ENCODE peak calls at places on chromosomes 4 and X, in five cellular contexts. O is ovary, R is OCI-LY7, S is fibroblast of the aortic adventitia, W is astrocyte of the spinal cord. F is an unnamed sample.

GRCh38 chr4:122692641-122693520 is 39.6 kb upstream of the BBS12 start:
- DNase-seq in O (no peak), R (no peak), S (peak; percentile 44), W (peak; percentile 22), F (no peak)

GRCh38 chr4:74623041-74623440 is 171.3 kb downstream of the BTC start:
- DNase-seq in O (no peak), R (peak; percentile 31), S (peak; percentile 32), W (no peak), F (peak; percentile 72)

GRCh38 chr4:76651616-76652015 is 216.6 kb downstream of the SHROOM3 start:
- DNase-seq in O (no peak), R (no peak), S (no peak), W (no peak), F (peak; percentile 53)

GRCh38 chrX:45479835-45480422 is 279.3 kb upstream of the DIPK2B start:
- DNase-seq in O (no peak), R (no peak), S (peak; percentile 85), W (peak; percentile 87), F (peak; percentile 95)

GRCh38 chrX:40877869-40878268 is 142.5 kb upstream of the MED14 start:
- DNase-seq in O (no peak), R (peak; percentile 17), S (peak; percentile 59), W (peak; percentile 32), F (peak; percentile 57)

GRCh38 chr4:51842167-51842553 is 793 bp upstream of the DCUN1D4 start:
- DNase-seq in O (no peak), R (no peak), S (peak; percentile 45), W (no peak), F (peak; percentile 28)

GRCh38 chr4:62771656-62772557 is 1571.8 kb downstream of the ADGRL3 start:
- DNase-seq in O (no peak), R (no peak), S (no peak), W (no peak), F (no peak)

GRCh38 chr4:46274717-46275116 is 115.2 kb downstream of the GABRA2 start:
- DNase-seq in O (no peak), R (peak; percentile 1), S (no peak), W (peak; percentile 1), F (peak; percentile 11)

GRCh38 chr4:3710451-3711182 is 55.6 kb upstream of the ADRA2C start:
- DNase-seq in O (no peak), R (no peak), S (no peak), W (no peak), F (no peak)

GRCh38 chr4:180296036-180296599 is 1947.1 kb upstream of the TENM3 start:
- DNase-seq in O (no peak), R (no peak), S (no peak), W (no peak), F (no peak)

GRCh38 chr4:56260320-56260719 is 127.0 kb downstream of the AASDH start:
- DNase-seq in O (no peak), R (no peak), S (no peak), W (no peak), F (no peak)

GRCh38 chrX:101078716-101079115 is at the start of gene TMEM35A:
- DNase-seq in O (peak; percentile 13), R (no peak), S (peak; percentile 44), W (peak; percentile 16), F (peak; percentile 27)

GRCh38 chrX:14039344-14039743 is 9.7 kb upstream of the GEMIN8 start:
- DNase-seq in O (no peak), R (peak; percentile 59), S (peak; percentile 64), W (peak; percentile 50), F (peak; percentile 60)

GRCh38 chr4:118327554-118328241 is 25.1 kb downstream of the PRSS12 start:
- DNase-seq in O (no peak), R (no peak), S (peak; percentile 64), W (no peak), F (peak; percentile 68)

GRCh38 chrX:19343462-19344206 is at the start of gene PDHA1:
- DNase-seq in O (peak; percentile 91), R (peak; percentile 93), S (peak; percentile 88), W (peak; percentile 92), F (peak; percentile 87)

GRCh38 chrX:19344661-19345060 is 934 bp downstream of the PDHA1 start:
- DNase-seq in O (no peak), R (peak; percentile 11), S (no peak), W (no peak), F (no peak)

GRCh38 chrX:19344207-19344534 is 444 bp downstream of the PDHA1 start:
- DNase-seq in O (no peak), R (no peak), S (no peak), W (no peak), F (no peak)

GRCh38 chrX:19343085-19343461 is 654 bp upstream of the PDHA1 start:
- DNase-seq in O (no peak), R (no peak), S (no peak), W (no peak), F (no peak)

DNA sequence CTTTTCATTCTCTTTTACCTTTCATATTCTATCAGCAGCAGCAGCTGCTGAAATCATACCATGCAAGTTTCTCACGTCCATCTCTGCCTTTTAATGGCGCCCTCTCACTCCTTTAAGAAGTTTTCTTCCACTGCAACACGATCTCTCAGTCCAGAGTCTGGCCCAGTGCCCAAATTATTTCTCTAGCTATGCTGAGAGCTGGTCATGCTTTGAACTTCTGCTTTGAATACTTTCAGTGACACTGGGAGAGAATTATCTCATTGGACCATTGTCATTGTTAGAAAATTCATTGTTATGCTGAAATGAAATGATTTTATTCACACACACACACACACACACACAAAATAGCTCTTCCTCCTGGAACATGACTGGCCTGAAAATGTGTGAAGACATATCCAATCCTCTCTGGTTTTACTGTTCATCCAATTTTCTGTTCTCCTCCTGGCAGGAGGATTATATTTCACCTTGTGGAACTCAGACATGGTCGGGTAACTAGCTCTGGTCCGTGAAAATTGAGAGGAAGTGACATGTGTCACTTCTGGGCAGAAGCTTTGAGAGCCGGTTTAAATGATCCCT is 1.3 kb upstream of the PDHA1 start:
- DNase-seq in O (no peak), R (peak; percentile 0), S (no peak), W (peak; percentile 26), F (no peak)
- H3K4me3 ChIP-seq in O (no peak overlapping the region), R (no peak overlapping the region), S (no peak overlapping the region), W (no peak overlapping the region), F (no peak overlapping the region)

DNA sequence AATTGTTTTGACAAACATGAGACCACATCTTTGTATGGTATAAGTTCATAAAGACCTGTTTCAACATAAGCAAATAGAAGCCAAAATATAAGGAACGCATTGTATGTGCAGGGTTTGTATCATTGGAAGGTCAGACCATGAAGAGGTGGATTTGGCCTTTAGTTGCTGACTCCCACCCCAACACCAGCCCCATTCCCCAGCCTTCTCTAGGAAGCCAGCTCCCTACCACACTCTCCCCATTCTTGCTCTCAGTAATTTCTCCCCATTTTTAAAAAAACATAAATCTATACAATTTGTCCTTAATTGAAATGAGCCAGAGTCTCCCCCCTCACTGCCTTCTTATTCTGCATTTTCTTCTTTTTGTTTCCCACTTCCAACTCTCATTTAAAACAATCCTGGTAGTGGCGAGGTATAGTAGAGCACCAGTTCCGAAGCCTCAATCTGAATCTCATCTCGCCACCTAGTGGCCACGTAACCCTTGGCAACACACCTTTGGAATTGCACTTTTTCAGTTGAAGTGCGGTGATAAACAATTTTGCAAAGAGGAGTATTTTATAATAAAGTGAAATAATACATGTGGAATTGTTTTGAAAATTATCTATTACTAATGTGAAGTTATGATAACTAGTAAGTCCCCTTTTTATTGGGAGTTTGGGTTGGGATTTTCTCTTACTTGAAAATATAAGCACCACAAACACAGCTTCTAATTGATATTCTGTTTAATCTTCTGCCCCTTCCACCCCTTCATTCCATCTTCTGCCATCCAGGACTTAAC is 126.6 kb downstream of the ASB9 start:
- DNase-seq in O (no peak), R (peak; percentile 46), S (peak; percentile 50), W (peak; percentile 39), F (peak; percentile 42)
- TF ChIP-seq CTCF in O (no peak), R (peak; percentile 85), S (peak; percentile 74), W (peak; percentile 70), F (peak; percentile 81)

DNA sequence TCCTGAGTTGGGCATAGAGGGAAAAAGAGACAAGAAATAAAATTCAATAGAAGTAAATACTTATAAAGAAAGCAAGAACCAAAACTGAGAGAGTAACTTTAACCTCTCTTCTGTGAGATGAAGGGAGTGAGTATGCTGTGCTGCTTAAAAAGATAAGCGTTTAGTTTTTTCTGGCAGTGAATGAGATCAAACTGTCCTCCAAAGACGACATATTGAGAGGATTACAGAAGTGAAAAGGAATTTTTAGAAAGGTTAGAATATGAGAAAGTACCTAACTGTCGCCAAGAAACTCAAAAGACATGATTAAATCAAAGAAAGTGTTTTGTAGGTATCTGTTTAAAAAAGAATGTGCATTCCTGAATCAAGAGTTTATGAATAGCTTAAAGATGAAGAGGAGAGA is 16.0 kb downstream of the GAB1 start:
- DNase-seq in O (no peak), R (no peak), S (peak; percentile 46), W (no peak), F (no peak)
- H3K4me3 ChIP-seq in O (no peak overlapping the region), R (no peak overlapping the region), S (no peak overlapping the region), W (no peak overlapping the region), F (no peak overlapping the region)

GRCh38 chr4:32525420-32525819 is 1805.3 kb downstream of the PCDH7 start:
- DNase-seq in O (no peak), R (no peak), S (no peak), W (no peak), F (no peak)
- TF ChIP-seq CTCF in O (no peak), R (no peak), S (no peak), W (no peak), F (no peak)

GRCh38 chr4:95835672-95836071 is 4.2 kb upstream of the PDHA2 start:
- DNase-seq in O (no peak), R (peak; percentile 4), S (no peak), W (no peak), F (no peak)

GRCh38 chr4:95833652-95834276 is 6.1 kb upstream of the PDHA2 start:
- DNase-seq in O (no peak), R (no peak), S (no peak), W (no peak), F (no peak)

DNA sequence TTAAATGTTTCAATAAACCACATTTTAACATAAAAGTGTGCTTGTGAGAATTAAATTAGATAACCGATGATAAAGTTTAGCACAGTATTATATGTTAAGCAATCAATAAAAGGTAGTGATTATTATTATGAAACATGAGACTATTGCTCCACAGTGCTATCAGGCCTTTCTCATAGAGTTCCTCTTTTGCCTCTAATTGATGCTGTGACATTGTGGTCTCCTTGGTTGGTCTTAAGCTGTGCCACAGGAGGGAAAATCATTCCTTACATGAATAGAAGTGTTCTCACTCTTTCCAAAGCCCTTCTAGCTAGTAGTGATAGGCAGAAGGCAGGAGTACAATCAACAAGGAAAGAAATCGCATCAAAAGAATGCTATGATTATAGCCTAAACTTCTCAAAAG is 9.2 kb upstream of the PDHA2 start:
- DNase-seq in O (no peak), R (no peak), S (no peak), W (no peak), F (no peak)
- H3K4me3 ChIP-seq in O (no peak overlapping the region), R (no peak overlapping the region), S (no peak overlapping the region), W (no peak overlapping the region), F (no peak overlapping the region)

GRCh38 chr4:35872273-35872672 is 372.0 kb downstream of the ARAP2 start:
- DNase-seq in O (no peak), R (no peak), S (no peak), W (no peak), F (no peak)
- TF ChIP-seq CTCF in O (no peak), R (no peak), S (no peak), W (no peak), F (no peak)